ENCODE peak calls at places on chromosomes 11 and 22, in eight cellular contexts. H is progenitor cell of endocrine pancreas; E is Right ventricle myocardium superior; F is NCI-H1417; T is RWPE1; U is AG04449; K is NCI-H460; L is activated CD8-positive, alpha-beta T cell treated with anti-CD3 and anti-CD28 coated beads, Interleukin-2, amount 10 ng/mL, durations not matched to agents 7 days and 5 days. S is an unnamed sample.

GRCh38 chr11:75334402-75334891 is 17.0 kb downstream of the ARRB1 start:
- DNase-seq in H (no peak), E (no peak), F (no peak), T (no peak), U (no peak), K (no peak), L (no peak), S (no peak)

GRCh38 chr11:102111011-102111786 is 952 bp downstream of the YAP1 start:
- DNase-seq in H (peak), E (peak), F (no peak), T (peak), U (no peak), K (peak), L (no peak), S (peak)

GRCh38 chr22:46547883-46548244 is 10.4 kb upstream of the CELSR1 start:
- DNase-seq in H (no peak), E (peak), F (no peak), T (no peak), U (peak), K (no peak), L (no peak), S (no peak)

GRCh38 chr11:17636721-17637120 is 82.7 kb upstream of the MYOD1 start:
- DNase-seq in H (no peak), E (no peak), F (no peak), T (no peak), U (no peak), K (no peak), L (no peak), S (no peak)

GRCh38 chr11:74820763-74821162 is 72.1 kb downstream of the RNF169 start:
- DNase-seq in H (no peak), E (no peak), F (no peak), T (peak), U (peak), K (no peak), L (no peak), S (no peak)

GRCh38 chr22:20582520-20583361 is 75.3 kb downstream of the MED15 start:
- DNase-seq in H (no peak), E (peak), F (no peak), T (no peak), U (no peak), K (no peak), L (no peak), S (no peak)

GRCh38 chr11:126407682-126408288 is 52.3 kb downstream of the ST3GAL4 start:
- DNase-seq in H (no peak), E (no peak), F (no peak), T (no peak), U (no peak), K (no peak), L (no peak), S (no peak)

GRCh38 chr22:39706406-39707150 is 136.0 kb downstream of the CACNA1I start:
- DNase-seq in H (no peak), E (no peak), F (peak), T (no peak), U (no peak), K (no peak), L (no peak), S (peak)

GRCh38 chr11:60918251-60918940 is 4.4 kb downstream of the TMEM109 start:
- DNase-seq in H (no peak), E (no peak), F (no peak), T (no peak), U (no peak), K (no peak), L (no peak), S (no peak)

GRCh38 chr11:11262171-11262920 is 90.7 kb downstream of the CSNK2A3 start:
- DNase-seq in H (no peak), E (no peak), F (no peak), T (no peak), U (no peak), K (no peak), L (no peak), S (no peak)

GRCh38 chr11:77421041-77421723 is 52.7 kb downstream of the PAK1 start:
- DNase-seq in H (no peak), E (no peak), F (no peak), T (no peak), U (no peak), K (no peak), L (no peak), S (no peak)

GRCh38 chr11:58567889-58568512 is 7.7 kb downstream of the LPXN start:
- DNase-seq in H (peak), E (peak), F (peak), T (peak), U (no peak), K (peak), L (peak), S (peak)